ENCODE peak calls at places on chromosomes 3 and 15, in five cellular contexts. L is body of pancreas, O is IMR-90, Y is spleen, C is HCT116. G is an unnamed sample.

GRCh38 chr3:107198522-107199271 is 178.5 kb upstream of the CCDC54 start:
- DNase-seq in Y (no peak), O (peak; percentile 50), C (no peak), L (no peak), G (no peak)

GRCh38 chr3:188269040-188269439 is 115.1 kb downstream of the LPP start:
- DNase-seq in O (no peak), Y (no peak), L (no peak), C (no peak), G (no peak)

GRCh38 chr3:174342206-174342605 is 516.9 kb upstream of the NAALADL2 start:
- DNase-seq in L (no peak), O (peak; percentile 7), C (no peak), Y (no peak), G (no peak)

GRCh38 chr15:70273808-70274207 is 176.1 kb upstream of the TLE3 start:
- DNase-seq in Y (no peak), C (no peak), L (no peak), O (no peak), G (no peak)

GRCh38 chr15:29139540-29140459 is 129.8 kb downstream of the NSMCE3 start:
- DNase-seq in O (peak; percentile 24), L (peak; percentile 70), Y (peak; percentile 82), C (peak; percentile 16), G (peak; percentile 61)

GRCh38 chr15:92725171-92725570 is 69.6 kb upstream of the FAM174B start:
- DNase-seq in C (no peak), O (no peak), L (no peak), Y (no peak), G (no peak)

GRCh38 chr15:88120021-88120420 is 136.5 kb downstream of the NTRK3 start:
- DNase-seq in O (no peak), L (no peak), C (no peak), Y (no peak), G (no peak)

GRCh38 chr15:62404194-62404985 is 239.3 kb upstream of the C2CD4B start:
- DNase-seq in O (no peak), Y (no peak), C (no peak), L (no peak), G (no peak)

GRCh38 chr3:87287025-87287424 is 10.6 kb upstream of the POU1F1 start:
- DNase-seq in C (no peak), L (no peak), Y (no peak), O (peak; percentile 53), G (no peak)

GRCh38 chr15:45200799-45201556 is 13.2 kb upstream of the SHF start:
- DNase-seq in C (peak; percentile 79), O (peak; percentile 83), L (peak; percentile 84), Y (peak; percentile 93), G (peak; percentile 85)

GRCh38 chr3:170278632-170279031 is 56.4 kb downstream of the PRKCI start:
- DNase-seq in Y (no peak), L (no peak), C (no peak), O (no peak), G (no peak)

GRCh38 chr3:12940854-12941253 is 99.5 kb upstream of the RPL32 start:
- DNase-seq in L (no peak), O (no peak), Y (no peak), C (no peak), G (no peak)

GRCh38 chr3:124829819-124830554 is 57.2 kb downstream of the ITGB5 start:
- DNase-seq in C (no peak), Y (no peak), L (no peak), O (no peak), G (no peak)

GRCh38 chr3:161314836-161315391 is 56.4 kb downstream of the SPTSSB start:
- DNase-seq in O (no peak), C (no peak), L (no peak), Y (no peak), G (no peak)

GRCh38 chr3:33897306-33897705 is 98.9 kb downstream of the PDCD6IP start:
- DNase-seq in L (no peak), C (no peak), Y (no peak), O (no peak), G (no peak)

GRCh38 chr3:193605876-193606275 is 12.9 kb downstream of the OPA1 start:
- DNase-seq in O (peak; percentile 65), L (peak; percentile 64), C (peak; percentile 56), Y (no peak), G (peak; percentile 55)

GRCh38 chr3:73820431-73820830 is 195.7 kb upstream of the PDZRN3 start:
- DNase-seq in Y (no peak), L (no peak), C (no peak), O (no peak), G (no peak)

GRCh38 chr15:88398011-88398410 is 69.2 kb downstream of the MRPL46 start:
- DNase-seq in Y (no peak), C (no peak), L (no peak), O (no peak), G (no peak)

GRCh38 chr3:9422712-9423424 is 25.5 kb downstream of the SETD5 start:
- DNase-seq in O (peak; percentile 98), L (peak; percentile 91), Y (no peak), C (peak; percentile 91), G (peak; percentile 87)

GRCh38 chr3:114904633-114905032 is 242.5 kb downstream of the ZBTB20 start:
- DNase-seq in C (no peak), O (no peak), L (no peak), Y (no peak), G (no peak)

GRCh38 chr3:195910499-195910845 is 2.1 kb upstream of the TNK2 start:
- DNase-seq in Y (peak; percentile 75), L (no peak), C (no peak), O (no peak), G (no peak)

GRCh38 chr3:119664850-119665379 is 4.5 kb upstream of the POPDC2 start:
- DNase-seq in O (peak; percentile 43), L (no peak), Y (no peak), C (no peak), G (no peak)

GRCh38 chr15:25091421-25092158 is 136.8 kb downstream of the SNRPN start:
- DNase-seq in C (no peak), Y (peak; percentile 12), L (no peak), O (no peak), G (no peak)

GRCh38 chr15:43777293-43777819 is 590 bp upstream of the ELL3 start:
- DNase-seq in C (peak; percentile 77), Y (peak; percentile 95), O (peak; percentile 55), L (peak; percentile 87), G (peak; percentile 87)

GRCh38 chr15:43775411-43775965 is 1.3 kb downstream of the ELL3 start:
- DNase-seq in O (peak; percentile 58), Y (no peak), C (peak; percentile 85), L (peak; percentile 80), G (peak; percentile 89)

GRCh38 chr15:43779016-43779415 is 2.2 kb upstream of the ELL3 start:
- DNase-seq in O (no peak), L (no peak), Y (no peak), C (no peak), G (no peak)

GRCh38 chr15:43776101-43776717 is 557 bp downstream of the ELL3 start:
- DNase-seq in O (no peak), Y (peak; percentile 91), L (peak; percentile 55), C (no peak), G (peak; percentile 60)

GRCh38 chr15:43776718-43777292 is at the start of gene ELL3:
- DNase-seq in O (peak; percentile 59), C (peak; percentile 69), Y (peak; percentile 95), L (peak; percentile 83), G (peak; percentile 91)
- TF ChIP-seq POLR2A in O (no peak), C (peak; percentile 16), Y (no peak), L (peak; percentile 62), G (peak; percentile 95)

DNA sequence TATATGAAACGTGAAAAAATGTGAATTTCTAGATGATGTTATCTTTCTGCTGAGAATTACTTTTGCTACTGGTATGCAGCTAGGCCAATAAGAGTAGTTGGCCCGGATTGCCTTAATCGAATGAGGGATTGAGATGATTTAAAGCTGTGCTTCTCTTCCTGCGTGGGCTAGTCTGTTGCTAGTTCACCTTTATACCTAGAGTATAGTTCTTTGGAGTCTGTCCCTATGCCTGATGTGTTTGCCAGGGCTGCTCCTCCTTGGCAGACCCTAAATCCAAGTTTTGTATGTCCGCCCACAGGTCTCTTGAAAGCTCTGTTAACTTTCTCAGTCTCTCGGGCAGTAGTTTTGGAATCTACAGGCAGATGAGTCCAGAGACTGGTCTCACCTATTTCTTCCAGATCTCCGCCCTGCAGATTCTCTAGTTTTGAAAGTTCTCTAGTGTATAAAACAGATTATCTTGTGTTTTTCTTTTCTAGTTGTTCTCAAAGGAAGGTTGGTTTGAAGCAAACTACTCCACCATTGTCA is 64.9 kb downstream of the MEF2A start:
- DNase-seq in C (no peak), L (no peak), Y (no peak), O (no peak), G (no peak)
- TF ChIP-seq POLR2A in C (no peak), L (no peak), Y (no peak), O (no peak), G (no peak)

DNA sequence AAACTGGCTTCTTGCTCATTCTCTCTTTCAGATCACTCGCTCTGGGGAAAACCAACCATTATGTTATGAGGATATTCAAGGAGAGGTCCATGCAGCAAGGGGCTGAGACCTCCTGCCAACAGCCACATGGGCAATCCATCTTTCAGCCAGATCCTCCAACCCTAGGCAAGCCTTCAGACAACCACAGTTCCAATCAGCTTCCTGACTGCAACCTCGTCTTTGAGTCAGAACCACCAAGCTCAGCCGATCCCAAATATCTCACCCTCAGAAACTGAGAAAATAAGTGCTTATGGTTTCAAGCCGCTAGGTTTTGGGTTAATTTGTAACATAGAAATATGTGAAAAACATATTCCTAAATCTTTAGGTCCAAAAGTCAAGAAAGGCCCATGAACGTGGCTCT is 10.3 kb downstream of the LDHAL6B start:
- DNase-seq in C (no peak), Y (no peak), L (no peak), O (no peak), G (no peak)
- TF ChIP-seq POLR2A in C (no peak), Y (no peak), L (no peak), O (no peak), G (no peak)

GRCh38 chr15:39133201-39133600 is 447.7 kb upstream of the THBS1 start:
- DNase-seq in L (no peak), Y (no peak), C (no peak), O (peak; percentile 91), G (no peak)

GRCh38 chr15:39128746-39129145 is 452.1 kb upstream of the THBS1 start:
- DNase-seq in C (no peak), Y (no peak), L (no peak), O (no peak), G (no peak)

GRCh38 chr15:39132071-39132470 is 448.8 kb upstream of the THBS1 start:
- DNase-seq in O (no peak), L (no peak), C (no peak), Y (no peak), G (no peak)

GRCh38 chr15:39131605-39132004 is 449.3 kb upstream of the THBS1 start:
- DNase-seq in C (no peak), O (peak; percentile 56), L (no peak), Y (no peak), G (no peak)

DNA sequence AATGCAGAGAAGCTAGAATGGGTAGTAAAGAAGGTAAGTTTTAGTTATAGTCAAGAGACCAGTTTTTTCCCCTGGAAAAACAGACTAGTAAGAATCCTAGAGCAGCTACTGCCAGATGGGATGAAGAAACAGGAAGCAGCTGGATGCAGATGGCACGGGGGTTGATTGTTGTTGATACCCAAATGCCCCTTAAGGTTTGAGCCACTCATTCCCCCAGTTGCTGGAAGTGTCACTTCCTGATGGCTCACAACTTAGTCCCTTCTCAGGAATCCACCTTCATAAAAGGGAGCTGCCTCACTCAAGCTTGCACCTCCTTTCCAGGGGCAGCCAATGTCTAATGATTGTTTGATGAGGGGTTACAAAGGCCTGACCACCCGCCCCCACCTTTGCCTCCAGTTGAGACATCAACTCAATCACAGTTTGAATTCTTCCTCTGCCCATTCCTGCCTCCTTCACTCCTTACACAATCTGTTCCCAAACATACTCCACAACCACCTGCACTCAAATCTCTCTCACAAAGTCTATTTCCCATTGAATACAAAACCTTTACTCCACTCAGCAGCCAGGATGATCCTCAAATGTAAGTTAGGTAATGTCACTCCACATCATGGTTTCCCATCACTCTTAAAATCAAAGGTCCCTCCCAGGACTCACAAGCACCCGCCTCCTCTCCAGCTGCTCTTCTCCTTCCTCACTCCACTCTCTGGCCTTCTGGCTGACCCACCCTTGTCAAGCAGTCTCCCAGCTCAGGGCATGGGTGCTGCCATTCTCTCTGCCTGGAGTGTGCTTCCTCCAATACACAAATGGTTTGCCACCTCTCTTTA is 450.1 kb upstream of the THBS1 start:
- DNase-seq in L (no peak), Y (no peak), O (peak; percentile 67), C (no peak), G (no peak)
- TF ChIP-seq POLR2A in L (no peak), Y (no peak), O (no peak), C (no peak), G (no peak)